ENCODE peak calls at places on chromosomes 12 and 14, in five cellular contexts. One of them, this sample, is unnamed.

GRCh38 chr14:105475916-105476845 is 1.6 kb downstream of the CRIP2 start:
- DNase-seq in HepG2: peak; percentile 57
- DNase-seq in neural progenitor cell: peak; percentile 34
- DNase-seq in GM23338: peak; percentile 55
- DNase-seq in nucleus accumbens: peak; percentile 80
- DNase-seq in this sample: peak; percentile 79

GRCh38 chr12:56079729-56080555 is at the start of gene ERBB3:
- DNase-seq in HepG2: peak; percentile 82
- DNase-seq in neural progenitor cell: peak; percentile 78
- DNase-seq in GM23338: peak; percentile 92
- DNase-seq in nucleus accumbens: peak; percentile 54
- DNase-seq in this sample: peak; percentile 96

GRCh38 chr14:90419200-90419599 is 22.4 kb downstream of the CALM1 start:
- DNase-seq in HepG2: no peak
- DNase-seq in neural progenitor cell: no peak
- DNase-seq in GM23338: no peak
- DNase-seq in nucleus accumbens: peak; percentile 55
- DNase-seq in this sample: no peak

GRCh38 chr12:88866881-88867280 is 286.6 kb upstream of the KITLG start:
- DNase-seq in HepG2: no peak
- DNase-seq in neural progenitor cell: no peak
- DNase-seq in GM23338: no peak
- DNase-seq in nucleus accumbens: no peak
- DNase-seq in this sample: no peak

GRCh38 chr14:81441626-81442134 is 41.6 kb upstream of the STON2 start:
- DNase-seq in HepG2: no peak
- DNase-seq in neural progenitor cell: no peak
- DNase-seq in GM23338: no peak
- DNase-seq in nucleus accumbens: no peak
- DNase-seq in this sample: no peak

GRCh38 chr14:79586401-79586800 is 624.9 kb downstream of the DIO2 start:
- DNase-seq in HepG2: no peak
- DNase-seq in neural progenitor cell: no peak
- DNase-seq in GM23338: no peak
- DNase-seq in nucleus accumbens: no peak
- DNase-seq in this sample: no peak

GRCh38 chr12:108560321-108560721 is 652 bp downstream of the SART3 start:
- DNase-seq in HepG2: peak; percentile 28
- DNase-seq in neural progenitor cell: no peak
- DNase-seq in GM23338: no peak
- DNase-seq in nucleus accumbens: no peak
- DNase-seq in this sample: no peak

GRCh38 chr12:8078400-8078799 is 3.7 kb upstream of the NECAP1 start:
- DNase-seq in HepG2: no peak
- DNase-seq in neural progenitor cell: peak; percentile 62
- DNase-seq in GM23338: peak; percentile 60
- DNase-seq in nucleus accumbens: no peak
- DNase-seq in this sample: peak; percentile 80

GRCh38 chr14:96255501-96256366 is at the start of gene BDKRB1:
- DNase-seq in HepG2: no peak
- DNase-seq in neural progenitor cell: no peak
- DNase-seq in GM23338: no peak
- DNase-seq in nucleus accumbens: no peak
- DNase-seq in this sample: no peak

GRCh38 chr14:23478109-23478698 is 8.7 kb downstream of the NGDN start:
- DNase-seq in HepG2: peak; percentile 77
- DNase-seq in neural progenitor cell: peak; percentile 63
- DNase-seq in GM23338: peak; percentile 78
- DNase-seq in nucleus accumbens: peak; percentile 20
- DNase-seq in this sample: peak; percentile 72

GRCh38 chr12:43937947-43938346 is 102.1 kb downstream of the TMEM117 start:
- DNase-seq in HepG2: peak; percentile 2
- DNase-seq in neural progenitor cell: no peak
- DNase-seq in GM23338: peak; percentile 43
- DNase-seq in nucleus accumbens: no peak
- DNase-seq in this sample: peak; percentile 54

GRCh38 chr12:11695321-11695720 is 45.8 kb downstream of the ETV6 start:
- DNase-seq in HepG2: no peak
- DNase-seq in neural progenitor cell: no peak
- DNase-seq in GM23338: no peak
- DNase-seq in nucleus accumbens: no peak
- DNase-seq in this sample: no peak

GRCh38 chr12:54984602-54985376 is at the start of gene TESPA1:
- DNase-seq in HepG2: no peak
- DNase-seq in neural progenitor cell: no peak
- DNase-seq in GM23338: no peak
- DNase-seq in nucleus accumbens: no peak
- DNase-seq in this sample: no peak

GRCh38 chr14:94158239-94158888 is 15.8 kb upstream of the PPP4R4 start:
- DNase-seq in HepG2: no peak
- DNase-seq in neural progenitor cell: no peak
- DNase-seq in GM23338: no peak
- DNase-seq in nucleus accumbens: no peak
- DNase-seq in this sample: no peak

GRCh38 chr14:85276829-85277228 is 253.1 kb upstream of the FLRT2 start:
- DNase-seq in HepG2: no peak
- DNase-seq in neural progenitor cell: no peak
- DNase-seq in GM23338: peak; percentile 6
- DNase-seq in nucleus accumbens: no peak
- DNase-seq in this sample: no peak

GRCh38 chr12:50786498-50787231 is 22.8 kb downstream of the ATF1 start:
- DNase-seq in HepG2: peak; percentile 90
- DNase-seq in neural progenitor cell: no peak
- DNase-seq in GM23338: peak; percentile 14
- DNase-seq in nucleus accumbens: no peak
- DNase-seq in this sample: no peak

GRCh38 chr12:64221656-64222010 is 463 bp downstream of the KICS2 start:
- DNase-seq in HepG2: peak; percentile 82
- DNase-seq in neural progenitor cell: peak; percentile 95
- DNase-seq in GM23338: peak; percentile 96
- DNase-seq in nucleus accumbens: peak; percentile 75
- DNase-seq in this sample: peak; percentile 98

GRCh38 chr14:24913746-24914145 is 136.2 kb downstream of the STXBP6 start:
- DNase-seq in HepG2: no peak
- DNase-seq in neural progenitor cell: no peak
- DNase-seq in GM23338: no peak
- DNase-seq in nucleus accumbens: no peak
- DNase-seq in this sample: no peak

GRCh38 chr12:1768585-1768984 is 51.8 kb upstream of the LRTM2 start:
- DNase-seq in HepG2: peak; percentile 19
- DNase-seq in neural progenitor cell: no peak
- DNase-seq in GM23338: no peak
- DNase-seq in nucleus accumbens: no peak
- DNase-seq in this sample: no peak

GRCh38 chr14:102554835-102555819 is 37.3 kb upstream of the RCOR1 start:
- DNase-seq in HepG2: no peak
- DNase-seq in neural progenitor cell: peak; percentile 87
- DNase-seq in GM23338: peak; percentile 95
- DNase-seq in nucleus accumbens: peak; percentile 18
- DNase-seq in this sample: peak; percentile 93

This sample was measured in endodermal cell.